ENCODE peak calls at places on chromosomes 7 and 10, in nine cellular contexts. One of them, this sample, is unnamed.

GRCh38 chr7:27185708-27186449 is 847 bp upstream of the HOXA11 start:
- DNase-seq in osteocyte: no peak
- DNase-seq in A549: no peak
- DNase-seq in AG10803: no peak
- DNase-seq in HFFc6: no peak
- DNase-seq in nephron progenitor cell: peak; percentile 36
- DNase-seq in GM20000: no peak
- DNase-seq in upper lobe of right lung: peak; percentile 31
- DNase-seq in psoas muscle: no peak
- DNase-seq in this sample: peak; percentile 65

GRCh38 chr10:48390933-48391845 is 84.7 kb downstream of the MAPK8 start:
- DNase-seq in A549: no peak
- DNase-seq in upper lobe of right lung: no peak
- DNase-seq in nephron progenitor cell: no peak
- DNase-seq in HFFc6: peak; percentile 18
- DNase-seq in GM20000: peak; percentile 11
- DNase-seq in AG10803: peak; percentile 46
- DNase-seq in osteocyte: no peak
- DNase-seq in psoas muscle: no peak
- DNase-seq in this sample: no peak

GRCh38 chr7:1459930-1460756 is 873 bp upstream of the MICALL2 start:
- DNase-seq in upper lobe of right lung: no peak
- DNase-seq in psoas muscle: no peak
- DNase-seq in GM20000: peak; percentile 71
- DNase-seq in A549: no peak
- DNase-seq in osteocyte: no peak
- DNase-seq in HFFc6: no peak
- DNase-seq in AG10803: peak; percentile 21
- DNase-seq in nephron progenitor cell: no peak
- DNase-seq in this sample: no peak

GRCh38 chr7:92750961-92751360 is 85.4 kb downstream of the CDK6 start:
- DNase-seq in AG10803: no peak
- DNase-seq in GM20000: no peak
- DNase-seq in osteocyte: no peak
- DNase-seq in A549: peak; percentile 48
- DNase-seq in HFFc6: no peak
- DNase-seq in nephron progenitor cell: no peak
- DNase-seq in psoas muscle: no peak
- DNase-seq in upper lobe of right lung: no peak
- DNase-seq in this sample: no peak

GRCh38 chr10:103470755-103471653 is 8.0 kb downstream of the CALHM3 start:
- DNase-seq in GM20000: peak; percentile 90
- DNase-seq in psoas muscle: peak; percentile 72
- DNase-seq in osteocyte: no peak
- DNase-seq in upper lobe of right lung: peak; percentile 77
- DNase-seq in A549: no peak
- DNase-seq in AG10803: no peak
- DNase-seq in HFFc6: no peak
- DNase-seq in nephron progenitor cell: no peak
- DNase-seq in this sample: no peak

GRCh38 chr10:74190494-74190893 is 39.5 kb downstream of the ADK start:
- DNase-seq in HFFc6: peak; percentile 43
- DNase-seq in upper lobe of right lung: no peak
- DNase-seq in nephron progenitor cell: no peak
- DNase-seq in GM20000: no peak
- DNase-seq in osteocyte: no peak
- DNase-seq in AG10803: peak; percentile 39
- DNase-seq in psoas muscle: no peak
- DNase-seq in A549: no peak
- DNase-seq in this sample: no peak

GRCh38 chr7:129969881-129970446 is 17.2 kb upstream of the UBE2H start:
- DNase-seq in GM20000: no peak
- DNase-seq in upper lobe of right lung: no peak
- DNase-seq in psoas muscle: no peak
- DNase-seq in AG10803: peak; percentile 73
- DNase-seq in nephron progenitor cell: no peak
- DNase-seq in A549: peak; percentile 88
- DNase-seq in HFFc6: peak; percentile 81
- DNase-seq in osteocyte: no peak
- DNase-seq in this sample: no peak

GRCh38 chr10:110959379-110960332 is 40.3 kb downstream of the SHOC2 start:
- DNase-seq in psoas muscle: no peak
- DNase-seq in A549: no peak
- DNase-seq in upper lobe of right lung: no peak
- DNase-seq in GM20000: no peak
- DNase-seq in nephron progenitor cell: no peak
- DNase-seq in HFFc6: no peak
- DNase-seq in osteocyte: no peak
- DNase-seq in AG10803: peak; percentile 56
- DNase-seq in this sample: no peak

GRCh38 chr7:29319719-29320521 is 125.3 kb downstream of the CHN2 start:
- DNase-seq in nephron progenitor cell: no peak
- DNase-seq in A549: no peak
- DNase-seq in HFFc6: no peak
- DNase-seq in psoas muscle: no peak
- DNase-seq in GM20000: no peak
- DNase-seq in osteocyte: no peak
- DNase-seq in upper lobe of right lung: no peak
- DNase-seq in AG10803: peak; percentile 24
- DNase-seq in this sample: no peak

GRCh38 chr7:148149730-148150129 is 440.8 kb upstream of the C7orf33 start:
- DNase-seq in HFFc6: no peak
- DNase-seq in A549: no peak
- DNase-seq in GM20000: no peak
- DNase-seq in AG10803: no peak
- DNase-seq in nephron progenitor cell: no peak
- DNase-seq in osteocyte: no peak
- DNase-seq in psoas muscle: no peak
- DNase-seq in upper lobe of right lung: no peak
- DNase-seq in this sample: no peak

GRCh38 chr10:20836401-20836800 is 60.7 kb downstream of the NEBL start:
- DNase-seq in GM20000: no peak
- DNase-seq in A549: no peak
- DNase-seq in osteocyte: no peak
- DNase-seq in psoas muscle: no peak
- DNase-seq in upper lobe of right lung: no peak
- DNase-seq in HFFc6: no peak
- DNase-seq in AG10803: no peak
- DNase-seq in nephron progenitor cell: no peak
- DNase-seq in this sample: no peak

GRCh38 chr7:132221356-132221755 is 354.9 kb downstream of the PLXNA4 start:
- DNase-seq in A549: no peak
- DNase-seq in upper lobe of right lung: no peak
- DNase-seq in GM20000: no peak
- DNase-seq in nephron progenitor cell: no peak
- DNase-seq in osteocyte: no peak
- DNase-seq in psoas muscle: no peak
- DNase-seq in HFFc6: no peak
- DNase-seq in AG10803: no peak
- DNase-seq in this sample: no peak

GRCh38 chr7:16028103-16028502 is 341.6 kb upstream of the MEOX2 start:
- DNase-seq in GM20000: no peak
- DNase-seq in osteocyte: no peak
- DNase-seq in upper lobe of right lung: no peak
- DNase-seq in A549: no peak
- DNase-seq in AG10803: peak; percentile 94
- DNase-seq in psoas muscle: no peak
- DNase-seq in HFFc6: peak; percentile 88
- DNase-seq in nephron progenitor cell: no peak
- DNase-seq in this sample: no peak
- TF ChIP-seq CTCF in GM20000: no peak
- TF ChIP-seq CTCF in osteocyte: no peak
- TF ChIP-seq CTCF in upper lobe of right lung: no peak
- TF ChIP-seq CTCF in A549: no peak
- TF ChIP-seq CTCF in AG10803: no peak
- TF ChIP-seq CTCF in psoas muscle: no peak
- TF ChIP-seq CTCF in HFFc6: no peak
- TF ChIP-seq CTCF in nephron progenitor cell: no peak
- TF ChIP-seq CTCF in this sample: no peak

GRCh38 chr10:11536256-11536655 is 75.2 kb downstream of the USP6NL start:
- DNase-seq in upper lobe of right lung: no peak
- DNase-seq in A549: no peak
- DNase-seq in osteocyte: no peak
- DNase-seq in psoas muscle: no peak
- DNase-seq in nephron progenitor cell: no peak
- DNase-seq in HFFc6: no peak
- DNase-seq in AG10803: no peak
- DNase-seq in GM20000: no peak
- DNase-seq in this sample: no peak

GRCh38 chr10:11532329-11532728 is 79.1 kb downstream of the USP6NL start:
- DNase-seq in upper lobe of right lung: no peak
- DNase-seq in nephron progenitor cell: no peak
- DNase-seq in psoas muscle: no peak
- DNase-seq in A549: no peak
- DNase-seq in osteocyte: no peak
- DNase-seq in HFFc6: no peak
- DNase-seq in GM20000: no peak
- DNase-seq in AG10803: no peak
- DNase-seq in this sample: no peak

GRCh38 chr10:11533328-11533781 is 78.1 kb downstream of the USP6NL start:
- DNase-seq in A549: peak; percentile 30
- DNase-seq in nephron progenitor cell: no peak
- DNase-seq in HFFc6: no peak
- DNase-seq in AG10803: peak; percentile 75
- DNase-seq in osteocyte: no peak
- DNase-seq in GM20000: no peak
- DNase-seq in upper lobe of right lung: no peak
- DNase-seq in psoas muscle: no peak
- DNase-seq in this sample: no peak

GRCh38 chr10:11538834-11539190 is 72.6 kb downstream of the USP6NL start:
- DNase-seq in A549: no peak
- DNase-seq in psoas muscle: no peak
- DNase-seq in upper lobe of right lung: no peak
- DNase-seq in AG10803: no peak
- DNase-seq in HFFc6: no peak
- DNase-seq in GM20000: no peak
- DNase-seq in nephron progenitor cell: no peak
- DNase-seq in osteocyte: no peak
- DNase-seq in this sample: no peak

DNA sequence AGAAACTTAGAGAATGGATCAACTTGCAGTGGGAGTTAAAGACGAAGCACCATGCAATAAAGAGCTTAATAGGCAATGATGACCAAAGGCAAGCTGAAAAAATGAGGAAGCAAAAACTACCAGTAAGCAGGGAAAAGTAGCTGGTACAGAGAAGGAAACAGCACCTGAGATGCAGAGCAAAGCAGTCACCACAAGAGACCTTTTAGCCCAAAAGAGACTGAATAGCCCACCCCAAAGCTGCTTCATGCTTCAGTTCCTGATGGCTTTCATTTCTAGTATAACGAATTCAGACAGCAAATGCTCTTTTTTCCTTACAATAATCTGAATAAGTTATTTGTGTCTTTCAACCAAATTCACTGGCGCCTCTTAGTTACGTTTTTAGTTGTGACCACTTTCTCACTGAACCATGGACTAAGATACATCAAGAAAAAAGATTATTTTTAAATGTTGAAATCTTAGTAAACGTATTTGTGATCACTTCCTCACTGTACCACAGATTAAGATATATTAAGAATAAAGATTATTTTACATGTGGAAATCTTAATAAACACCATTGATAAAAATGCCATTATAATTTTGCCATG is 76.0 kb downstream of the USP6NL start:
- DNase-seq in AG10803: no peak
- DNase-seq in A549: no peak
- DNase-seq in HFFc6: no peak
- DNase-seq in nephron progenitor cell: no peak
- DNase-seq in upper lobe of right lung: no peak
- DNase-seq in osteocyte: no peak
- DNase-seq in psoas muscle: no peak
- DNase-seq in GM20000: peak; percentile 14
- DNase-seq in this sample: no peak
- TF ChIP-seq CTCF in AG10803: no peak
- TF ChIP-seq CTCF in A549: no peak
- TF ChIP-seq CTCF in HFFc6: no peak
- TF ChIP-seq CTCF in nephron progenitor cell: no peak
- TF ChIP-seq CTCF in upper lobe of right lung: no peak
- TF ChIP-seq CTCF in osteocyte: no peak
- TF ChIP-seq CTCF in psoas muscle: no peak
- TF ChIP-seq CTCF in GM20000: no peak
- TF ChIP-seq CTCF in this sample: no peak

DNA sequence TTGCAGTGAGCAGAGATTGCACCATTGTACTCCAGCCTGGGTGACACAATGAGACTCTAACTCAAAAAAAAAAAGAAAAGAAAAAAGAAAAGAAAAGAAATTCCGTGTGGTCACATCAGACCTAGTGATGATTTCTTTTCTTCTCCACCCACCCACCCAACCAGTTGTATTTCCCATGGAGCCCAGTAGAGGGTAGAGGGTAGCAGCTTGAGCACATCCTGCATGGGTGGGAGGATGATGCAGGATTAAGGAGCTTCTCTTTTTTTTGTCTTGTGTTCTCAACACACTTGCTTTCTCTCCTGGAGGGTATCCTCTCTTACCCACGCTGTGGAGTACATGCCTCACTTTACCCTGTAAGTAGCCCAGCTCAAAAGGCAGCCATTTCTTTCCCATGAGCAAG is 118.6 kb upstream of the CARD11 start:
- DNase-seq in AG10803: no peak
- DNase-seq in HFFc6: no peak
- DNase-seq in psoas muscle: no peak
- DNase-seq in GM20000: no peak
- DNase-seq in nephron progenitor cell: no peak
- DNase-seq in A549: no peak
- DNase-seq in upper lobe of right lung: no peak
- DNase-seq in osteocyte: no peak
- DNase-seq in this sample: no peak
- TF ChIP-seq CTCF in AG10803: no peak
- TF ChIP-seq CTCF in HFFc6: no peak
- TF ChIP-seq CTCF in psoas muscle: no peak
- TF ChIP-seq CTCF in GM20000: no peak
- TF ChIP-seq CTCF in nephron progenitor cell: no peak
- TF ChIP-seq CTCF in A549: no peak
- TF ChIP-seq CTCF in upper lobe of right lung: peak; percentile 17
- TF ChIP-seq CTCF in osteocyte: no peak
- TF ChIP-seq CTCF in this sample: no peak

GRCh38 chr10:123897146-123897545 is 5.5 kb upstream of the CPXM2 start:
- DNase-seq in upper lobe of right lung: no peak
- DNase-seq in psoas muscle: no peak
- DNase-seq in A549: no peak
- DNase-seq in GM20000: no peak
- DNase-seq in nephron progenitor cell: no peak
- DNase-seq in AG10803: no peak
- DNase-seq in osteocyte: no peak
- DNase-seq in HFFc6: no peak
- DNase-seq in this sample: no peak
- TF ChIP-seq CTCF in upper lobe of right lung: no peak
- TF ChIP-seq CTCF in psoas muscle: no peak
- TF ChIP-seq CTCF in A549: no peak
- TF ChIP-seq CTCF in GM20000: no peak
- TF ChIP-seq CTCF in nephron progenitor cell: no peak
- TF ChIP-seq CTCF in AG10803: peak; percentile 22
- TF ChIP-seq CTCF in osteocyte: no peak
- TF ChIP-seq CTCF in HFFc6: peak; percentile 58
- TF ChIP-seq CTCF in this sample: peak; percentile 49

This sample was measured in type B pancreatic cell.